ENCODE peak calls at places on chromosomes 7 and 10, in four cellular contexts. D is AG04449, R is A549, Z is tibial nerve. X is an unnamed sample.

GRCh38 chr10:4354382-4354812 is 471.6 kb upstream of the AKR1E2 start:
- DNase-seq in D (no peak), R (peak), Z (no peak), X (peak)

GRCh38 chr10:44786451-44786850 is 124.7 kb upstream of the TMEM72 start:
- DNase-seq in D (peak), R (no peak), Z (no peak), X (peak)

GRCh38 chr7:137932881-137933269 is 69.0 kb downstream of the CREB3L2 start:
- DNase-seq in D (no peak), R (no peak), Z (peak), X (peak)

GRCh38 chr10:77105756-77106155 is 531.9 kb downstream of the KCNMA1 start:
- DNase-seq in D (no peak), R (no peak), Z (no peak), X (peak)

GRCh38 chr7:43942997-43943701 is 16.9 kb downstream of the UBE2D4 start:
- DNase-seq in D (no peak), R (no peak), Z (no peak), X (no peak)

GRCh38 chr7:126700807-126701604 is 551.7 kb downstream of the GRM8 start:
- DNase-seq in D (peak), R (peak), Z (no peak), X (peak)

GRCh38 chr7:151796091-151796870 is 80.6 kb downstream of the PRKAG2 start:
- DNase-seq in D (no peak), R (peak), Z (no peak), X (no peak)

GRCh38 chr10:71534552-71535158 is 137.9 kb downstream of the CDH23 start:
- DNase-seq in D (no peak), R (no peak), Z (no peak), X (no peak)

GRCh38 chr10:85645851-85646250 is 720.7 kb downstream of the GRID1 start:
- DNase-seq in D (no peak), R (no peak), Z (no peak), X (no peak)

GRCh38 chr7:24652551-24652950 is 79.3 kb downstream of the PALS2 start:
- DNase-seq in D (no peak), R (no peak), Z (no peak), X (no peak)

GRCh38 chr7:4789194-4790077 is 14.0 kb downstream of the AP5Z1 start:
- DNase-seq in D (no peak), R (no peak), Z (no peak), X (no peak)

GRCh38 chr7:96273716-96274115 is 48.2 kb downstream of the SLC25A13 start:
- DNase-seq in D (peak), R (no peak), Z (no peak), X (no peak)

DNA sequence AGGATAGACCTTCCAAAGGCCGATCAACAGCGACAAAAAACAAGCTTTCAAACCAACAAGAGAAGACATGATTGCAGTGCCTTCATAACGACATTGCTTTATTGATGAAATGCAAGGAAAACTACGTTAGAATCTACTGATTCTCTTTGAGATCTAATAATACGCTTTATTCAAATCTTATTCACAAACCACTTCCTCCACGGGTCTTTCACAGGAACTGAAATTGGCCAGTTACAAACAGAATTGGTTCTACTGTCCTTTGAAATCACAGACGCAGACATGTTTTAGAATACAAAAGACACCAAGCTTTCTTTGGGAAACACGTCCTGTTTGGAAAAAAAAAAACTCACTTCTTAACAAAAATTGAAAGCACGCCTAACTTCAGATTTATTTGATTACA is 74.7 kb upstream of the SEPHS1 start:
- DNase-seq in D (no peak), R (no peak), Z (no peak), X (no peak)
- H3K4me3 ChIP-seq in D (no peak), R (no peak), Z (no peak), X (no peak)

DNA sequence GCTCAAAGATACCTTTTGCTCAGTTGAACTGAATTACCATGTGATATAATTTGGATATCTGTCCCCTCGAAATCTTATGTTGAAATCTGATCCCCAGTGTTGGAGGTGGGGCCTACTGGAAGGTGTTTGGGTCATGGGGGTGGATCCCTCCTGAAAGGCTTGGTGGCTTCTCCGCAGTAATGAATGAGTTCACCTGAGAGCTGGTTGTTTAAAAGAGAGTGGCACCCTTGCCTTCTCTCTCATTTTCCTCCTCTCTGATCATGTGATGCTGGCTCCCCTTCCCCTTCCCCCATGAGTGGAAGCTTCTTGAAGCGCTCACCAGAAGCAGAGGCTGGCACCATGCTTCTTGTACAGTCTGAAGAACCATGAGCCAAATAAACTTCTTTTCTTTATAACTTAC is 60.7 kb downstream of the MYOF start:
- DNase-seq in D (no peak), R (no peak), Z (no peak), X (no peak)
- H3K4me3 ChIP-seq in D (no peak), R (no peak), Z (no peak), X (no peak)

DNA sequence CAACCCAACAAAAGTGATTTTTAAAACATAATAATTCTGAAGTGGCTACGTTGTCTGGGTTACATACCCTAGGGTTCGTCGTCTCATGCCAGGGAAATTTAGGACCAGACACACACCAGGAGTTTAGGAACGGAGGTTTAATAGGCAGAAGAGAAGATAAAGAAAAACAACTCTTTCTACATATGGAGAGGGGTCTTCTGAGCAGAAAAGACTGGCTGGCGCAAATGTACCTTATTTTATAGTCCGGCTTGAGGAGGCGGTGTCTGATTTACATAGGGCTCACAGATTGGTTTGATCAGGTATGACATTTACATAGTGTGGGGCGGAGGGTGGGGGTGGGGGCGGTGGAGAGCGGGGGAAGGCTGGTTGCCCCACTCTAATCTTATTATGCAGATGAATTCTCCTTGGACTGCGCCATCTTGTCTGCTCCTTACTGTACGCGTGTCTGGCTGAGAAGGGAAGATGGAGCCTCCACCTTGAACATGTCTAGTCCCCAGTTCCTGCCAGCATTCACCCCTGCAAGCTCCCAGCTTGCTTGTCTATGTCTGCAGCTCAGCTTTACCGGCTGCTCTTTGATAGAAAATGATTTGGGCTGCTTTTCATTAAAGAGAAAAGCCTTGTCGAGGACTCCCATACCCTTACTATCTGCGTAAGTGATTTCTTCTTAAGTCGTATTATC is 98.7 kb downstream of the RALA start:
- DNase-seq in D (no peak), R (no peak), Z (no peak), X (no peak)
- H3K4me3 ChIP-seq in D (no peak), R (no peak), Z (no peak), X (no peak)

GRCh38 chr7:30752979-30753378 is 1.0 kb downstream of the INMT start:
- DNase-seq in D (no peak), R (no peak), Z (peak), X (no peak)
- H3K4me3 ChIP-seq in D (no peak), R (no peak), Z (peak), X (no peak)

GRCh38 chr10:287814-288213 is 152.6 kb downstream of the ZMYND11 start:
- DNase-seq in D (no peak), R (peak), Z (no peak), X (no peak)

GRCh38 chr10:288605-289200 is 153.4 kb downstream of the ZMYND11 start:
- DNase-seq in D (no peak), R (no peak), Z (no peak), X (no peak)

GRCh38 chr10:289581-289980 is 154.3 kb downstream of the ZMYND11 start:
- DNase-seq in D (no peak), R (no peak), Z (no peak), X (no peak)

GRCh38 chr10:287029-287428 is 151.8 kb downstream of the ZMYND11 start:
- DNase-seq in D (peak), R (no peak), Z (no peak), X (no peak)

GRCh38 chr10:290026-290725 is 154.9 kb downstream of the ZMYND11 start:
- DNase-seq in D (no peak), R (no peak), Z (no peak), X (peak)
- H3K4me3 ChIP-seq in D (no peak), R (no peak), Z (no peak), X (no peak)

GRCh38 chr10:99814143-99814542 is 31.7 kb downstream of the ABCC2 start:
- DNase-seq in D (no peak), R (no peak), Z (no peak), X (no peak)

GRCh38 chr10:99812177-99812576 is 29.7 kb downstream of the ABCC2 start:
- DNase-seq in D (no peak), R (no peak), Z (no peak), X (no peak)

GRCh38 chr10:99809931-99810615 is 27.6 kb downstream of the ABCC2 start:
- DNase-seq in D (no peak), R (no peak), Z (peak), X (no peak)

DNA sequence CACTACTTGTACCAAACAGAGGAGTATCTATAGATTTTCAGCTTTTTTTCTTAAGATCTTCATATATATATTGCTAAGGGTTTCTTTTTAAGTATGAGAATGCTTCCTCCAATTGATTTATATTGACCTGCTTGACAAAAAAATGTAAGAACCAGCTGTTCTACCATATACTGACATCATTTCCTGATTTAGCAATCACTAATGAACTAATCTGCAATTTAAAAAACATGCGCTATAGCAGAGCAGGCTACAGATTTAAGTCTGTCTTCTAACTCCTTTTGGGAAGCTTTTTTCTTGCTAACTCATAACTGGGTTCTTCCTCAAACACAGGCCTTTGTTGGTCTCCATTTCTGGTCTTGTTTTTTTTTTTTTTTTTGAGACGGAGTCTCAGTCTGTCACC is 33.2 kb downstream of the ABCC2 start:
- DNase-seq in D (no peak), R (no peak), Z (no peak), X (no peak)
- H3K4me3 ChIP-seq in D (no peak), R (no peak), Z (no peak), X (no peak)

DNA sequence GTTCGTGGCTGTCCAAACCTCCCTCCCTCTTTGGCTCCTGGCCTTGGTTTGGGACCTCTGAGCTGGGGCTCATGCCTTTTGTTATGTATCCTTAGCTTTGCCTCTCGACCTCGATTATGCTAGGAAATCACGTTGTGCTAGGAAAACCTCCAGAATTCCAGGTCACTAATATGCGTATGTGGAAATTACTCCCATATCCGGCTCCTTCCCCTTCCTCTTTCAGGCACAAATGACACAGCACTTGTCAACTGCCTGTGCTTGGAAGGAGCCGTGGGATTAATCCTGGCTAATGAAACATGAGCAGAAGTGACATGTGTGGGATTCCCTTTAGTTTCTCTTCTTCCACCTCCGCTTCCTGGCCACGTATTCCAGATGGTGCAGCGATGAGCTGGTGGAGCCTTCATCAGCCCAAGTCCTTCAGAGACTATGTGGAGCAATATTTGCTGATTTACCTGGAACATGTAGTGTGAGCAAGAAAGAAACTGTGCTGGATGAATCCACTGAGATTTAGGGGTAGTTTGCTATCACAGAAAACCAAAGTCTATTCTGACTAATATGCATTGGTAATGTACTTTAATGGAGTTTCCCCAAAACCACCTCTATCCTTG is 149.2 kb downstream of the REEP3 start:
- DNase-seq in D (no peak), R (no peak), Z (peak), X (no peak)
- H3K4me3 ChIP-seq in D (no peak), R (no peak), Z (no peak), X (no peak)

DNA sequence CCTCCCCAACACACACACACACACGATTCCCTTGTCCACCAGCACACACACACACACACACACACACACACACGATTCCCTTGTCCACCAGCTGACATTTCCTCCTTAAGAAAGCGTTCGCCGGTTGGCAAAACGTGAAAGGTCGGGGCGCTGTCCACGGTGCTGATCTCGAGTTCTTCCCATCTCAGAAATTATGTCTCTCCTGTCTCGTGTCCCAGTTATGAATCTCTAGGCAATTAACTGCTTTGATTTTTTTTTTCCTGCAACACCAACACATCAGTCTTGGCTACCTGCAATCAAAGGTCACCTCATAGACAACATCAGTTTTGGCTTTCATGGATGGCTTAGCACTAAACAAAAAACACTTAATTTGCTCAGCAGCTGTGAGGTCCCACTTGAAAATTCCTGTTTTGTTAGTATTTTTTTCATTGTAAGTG is 1.9 kb downstream of the INA start:
- DNase-seq in D (no peak), R (no peak), Z (peak), X (no peak)
- H3K4me3 ChIP-seq in D (no peak), R (no peak), Z (no peak), X (no peak)

GRCh38 chr7:1393421-1393820 is 65.8 kb downstream of the MICALL2 start:
- DNase-seq in D (no peak), R (no peak), Z (no peak), X (no peak)
- H3K4me3 ChIP-seq in D (no peak), R (no peak), Z (no peak), X (no peak)

GRCh38 chr7:19139706-19140327 is 5.4 kb downstream of the FERD3L start:
- DNase-seq in D (no peak), R (no peak), Z (no peak), X (no peak)

GRCh38 chr7:19143930-19144574 is 1.2 kb downstream of the FERD3L start:
- DNase-seq in D (no peak), R (no peak), Z (no peak), X (no peak)

GRCh38 chr7:19144661-19145428 is at the start of gene FERD3L:
- DNase-seq in D (no peak), R (no peak), Z (no peak), X (no peak)

GRCh38 chr7:19146699-19147098 is 1.5 kb upstream of the FERD3L start:
- DNase-seq in D (no peak), R (no peak), Z (no peak), X (no peak)

DNA sequence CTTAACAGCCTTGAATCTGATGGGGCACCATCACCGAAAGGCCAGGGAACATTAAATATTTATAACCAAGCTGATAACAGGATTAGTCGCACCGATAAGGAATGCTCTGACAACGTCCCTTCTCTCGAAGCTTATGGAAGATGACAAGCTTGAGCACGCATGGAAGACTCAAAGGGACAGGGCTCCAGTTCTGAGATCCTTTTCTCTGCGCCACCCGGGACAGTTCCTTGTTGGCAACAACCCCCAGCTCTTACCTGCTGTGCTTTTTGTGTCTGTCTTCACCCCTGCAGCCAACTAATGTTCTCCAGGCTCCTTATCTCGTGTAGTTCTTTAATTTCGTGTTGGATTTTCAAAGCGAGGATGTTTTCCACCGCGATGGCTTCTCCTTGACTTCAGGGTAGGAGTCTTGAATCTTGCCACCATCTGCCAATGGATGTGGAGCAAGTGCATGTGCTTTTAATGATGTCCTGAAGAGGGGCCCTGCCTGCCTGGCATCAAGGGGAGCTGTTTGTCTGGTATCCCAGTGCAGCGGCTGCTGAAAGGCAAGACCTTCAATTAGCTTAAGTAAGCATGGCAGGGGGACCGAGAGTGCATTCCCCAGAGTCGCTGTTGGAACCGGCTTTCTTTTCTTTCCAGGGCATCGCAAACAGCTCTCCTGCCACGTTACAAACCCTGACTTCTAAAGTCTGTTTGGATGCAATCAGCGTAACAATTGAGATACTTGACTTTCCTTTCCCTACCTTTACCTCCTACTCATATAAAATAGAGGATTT is 394 bp upstream of the FERD3L start:
- DNase-seq in D (no peak), R (no peak), Z (no peak), X (no peak)
- H3K4me3 ChIP-seq in D (no peak), R (no peak), Z (peak), X (no peak)